ENCODE peak calls at places on chromosome 15, in seven cellular contexts. P, R, C, T, H, I and Y are unnamed samples.

GRCh38 chr15:31338879-31339557 is 12.4 kb downstream of the KLF13 start:
- DNase-seq in P (no peak), H (peak), R (peak), I (peak), T (peak), C (no peak), Y (peak)

GRCh38 chr15:67303490-67304363 is 49.1 kb downstream of the IQCH start:
- DNase-seq in T (peak), H (no peak), C (no peak), I (peak), R (no peak), P (no peak), Y (peak)

GRCh38 chr15:39575180-39575579 is 5.7 kb upstream of the THBS1 start:
- DNase-seq in C (no peak), P (no peak), H (no peak), I (no peak), R (no peak), T (no peak), Y (no peak)

GRCh38 chr15:95458736-95459135 is 871.8 kb upstream of the NR2F2 start:
- DNase-seq in T (no peak), H (no peak), P (no peak), C (no peak), R (no peak), I (no peak), Y (no peak)

GRCh38 chr15:86855962-86856361 is 776.3 kb downstream of the AGBL1 start:
- DNase-seq in I (no peak), P (no peak), H (no peak), C (no peak), T (no peak), R (no peak), Y (no peak)

GRCh38 chr15:36808401-36809160 is 229.2 kb downstream of the CDIN1 start:
- DNase-seq in R (no peak), C (no peak), I (no peak), P (no peak), H (no peak), T (peak), Y (peak)

GRCh38 chr15:71515375-71516186 is 294.8 kb upstream of the NR2E3 start:
- DNase-seq in H (no peak), P (no peak), R (no peak), T (no peak), I (no peak), C (no peak), Y (no peak)

GRCh38 chr15:65829150-65829764 is 37.2 kb upstream of the DENND4A start:
- DNase-seq in P (no peak), I (peak), R (no peak), C (no peak), T (peak), H (no peak), Y (peak)

GRCh38 chr15:80565988-80566387 is 129.1 kb upstream of the ABHD17C start:
- DNase-seq in P (no peak), C (no peak), T (no peak), R (no peak), H (no peak), I (no peak), Y (no peak)

GRCh38 chr15:80569656-80570055 is 125.5 kb upstream of the ABHD17C start:
- DNase-seq in I (no peak), C (no peak), H (no peak), R (no peak), T (no peak), P (no peak), Y (no peak)

GRCh38 chr15:80568298-80568697 is 126.8 kb upstream of the ABHD17C start:
- DNase-seq in C (no peak), P (no peak), I (peak), R (no peak), H (no peak), T (peak), Y (peak)

GRCh38 chr15:80568876-80569605 is 126.1 kb upstream of the ABHD17C start:
- DNase-seq in H (no peak), C (no peak), I (no peak), T (peak), P (no peak), R (no peak), Y (peak)

GRCh38 chr15:80567721-80568157 is 127.4 kb upstream of the ABHD17C start:
- DNase-seq in R (peak), C (no peak), P (no peak), T (peak), I (peak), H (no peak), Y (peak)
- TF ChIP-seq CTCF in R (peak), C (no peak), P (peak), T (peak), I (peak), H (peak), Y (peak)

DNA sequence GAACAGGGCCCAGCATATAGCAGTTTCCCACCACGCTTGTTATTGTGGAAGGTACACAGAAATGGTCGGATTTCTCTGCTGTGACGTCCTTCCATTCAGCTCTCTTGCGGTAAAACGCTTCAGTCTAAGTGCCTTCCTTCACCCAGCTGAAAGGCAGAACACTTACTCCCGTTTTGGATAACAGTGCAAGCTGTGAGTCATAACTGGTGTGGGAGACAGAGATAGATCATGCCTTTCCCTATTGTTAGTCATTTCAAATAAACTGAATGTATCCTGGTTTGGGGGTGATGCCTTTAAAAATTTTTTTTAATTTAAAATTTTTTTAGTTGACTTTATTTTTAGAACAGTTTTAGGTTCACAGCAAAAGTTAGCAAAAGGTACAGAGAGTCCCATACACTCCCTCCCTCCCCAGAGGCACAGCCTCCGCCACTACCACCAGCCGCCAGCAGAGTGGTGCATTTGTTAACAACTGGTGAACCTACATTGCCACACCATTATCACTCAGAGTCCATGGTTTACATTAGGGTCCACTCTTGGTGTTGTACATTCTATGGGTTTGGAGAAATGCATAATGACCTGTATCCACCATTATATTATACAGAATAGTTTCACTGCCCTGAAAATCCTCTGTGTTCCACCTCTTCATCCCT is 94.9 kb upstream of the NSMCE3 start:
- DNase-seq in P (no peak), T (peak), H (no peak), I (peak), C (no peak), R (no peak), Y (peak)
- TF ChIP-seq CTCF in P (no peak), T (peak), H (no peak), I (no peak), C (no peak), R (no peak), Y (peak)

DNA sequence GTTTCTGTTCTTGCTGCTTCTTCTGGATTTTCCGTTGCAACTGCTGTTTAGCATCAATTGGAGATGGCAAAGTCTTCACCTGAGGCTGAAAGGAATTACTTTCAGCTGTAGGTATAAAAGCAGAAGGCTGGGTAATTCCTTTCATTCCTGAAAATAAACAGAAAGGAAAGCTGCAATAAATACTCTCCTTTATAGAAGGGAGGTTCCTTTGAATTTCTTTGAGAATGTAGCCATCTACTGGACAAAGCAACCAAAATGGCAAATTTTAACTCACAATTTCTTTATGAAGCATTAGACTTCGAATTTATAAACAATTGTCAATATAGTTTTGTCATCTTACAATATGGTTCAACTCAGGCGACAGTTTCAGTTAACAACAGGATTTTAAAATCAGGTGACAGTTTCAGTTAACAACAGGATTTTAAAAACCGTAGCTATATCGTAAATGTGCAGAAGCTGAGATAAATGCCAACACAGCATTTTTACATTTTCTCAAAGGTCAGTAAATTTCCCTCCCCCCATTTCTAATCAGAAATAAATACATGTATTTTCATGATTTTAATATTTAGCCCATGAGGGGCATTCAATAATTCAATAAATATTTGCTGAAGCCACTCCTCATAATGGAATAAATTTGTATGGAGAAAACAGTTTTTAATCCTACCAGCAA is 105.0 kb upstream of the NEDD4 start:
- DNase-seq in I (no peak), R (no peak), H (no peak), C (no peak), T (no peak), P (no peak), Y (peak)
- TF ChIP-seq CTCF in I (no peak), R (no peak), H (no peak), C (no peak), T (no peak), P (no peak), Y (peak)

GRCh38 chr15:100663066-100663465 is 60.7 kb downstream of the ASB7 start:
- DNase-seq in C (no peak), P (no peak), I (no peak), H (no peak), T (no peak), R (no peak), Y (no peak)
- TF ChIP-seq CTCF in C (no peak), P (no peak), I (no peak), H (no peak), T (peak), R (no peak), Y (peak)

GRCh38 chr15:53716909-53717878 is 42.3 kb downstream of the WDR72 start:
- DNase-seq in P (no peak), T (peak), R (no peak), C (no peak), I (peak), H (no peak), Y (peak)
- TF ChIP-seq CTCF in P (no peak), T (peak), R (no peak), C (no peak), I (peak), H (no peak), Y (peak)

GRCh38 chr15:88479169-88479568 is 11.7 kb downstream of the MRPS11 start:
- DNase-seq in R (no peak), I (no peak), T (no peak), P (no peak), C (no peak), H (no peak), Y (no peak)
- TF ChIP-seq CTCF in R (no peak), I (no peak), T (no peak), P (no peak), C (no peak), H (no peak), Y (peak)

GRCh38 chr15:32993285-32993684 is 201.2 kb downstream of the FMN1 start:
- DNase-seq in C (no peak), P (no peak), I (no peak), T (peak), R (no peak), H (no peak), Y (peak)
- TF ChIP-seq CTCF in C (no peak), P (no peak), I (peak), T (peak), R (no peak), H (no peak), Y (peak)

DNA sequence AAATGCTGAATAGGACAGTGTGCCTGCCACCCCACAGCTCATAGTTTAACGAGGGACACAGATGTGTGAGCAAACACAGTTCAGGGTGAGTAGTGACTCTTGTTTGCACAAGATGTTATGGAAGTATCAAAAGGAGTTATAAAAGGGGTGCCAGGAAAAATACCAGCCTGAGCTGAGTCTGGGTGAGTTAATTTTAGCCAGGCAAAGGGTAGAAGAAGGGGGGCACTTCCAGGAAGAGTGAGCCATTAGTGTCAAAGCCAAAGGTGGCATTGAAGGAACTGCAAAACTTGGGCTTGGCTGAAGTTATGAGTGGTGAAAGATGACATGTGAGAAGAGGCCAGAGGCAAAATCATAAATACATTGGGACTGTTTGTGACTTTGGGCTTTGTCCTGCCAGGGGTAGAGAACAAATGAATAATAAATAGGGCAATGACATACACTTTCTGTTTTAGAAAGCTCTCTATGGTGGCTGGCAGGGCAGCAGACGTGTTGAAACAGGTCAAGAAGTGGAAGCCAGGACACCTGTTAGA is 1.9 kb upstream of the SPPL2A start:
- DNase-seq in C (no peak), T (no peak), R (no peak), I (no peak), P (no peak), H (no peak), Y (no peak)
- TF ChIP-seq CTCF in C (no peak), T (no peak), R (no peak), I (no peak), P (no peak), H (no peak), Y (no peak)